ENCODE peak calls at places on chromosomes 12 and 14, in eight cellular contexts. One of them, this sample, is unnamed.

GRCh38 chr14:54715244-54715643 is 148.3 kb downstream of the SAMD4A start:
- DNase-seq in SK-N-SH: no peak
- DNase-seq in HepG2: no peak
- DNase-seq in HCT116: peak; percentile 4
- DNase-seq in endothelial cell of umbilical vein: no peak
- DNase-seq in K562: peak; percentile 31
- DNase-seq in GM12878: no peak
- DNase-seq in H1: no peak
- DNase-seq in this sample: no peak

GRCh38 chr14:97071177-97071576 is 274.0 kb downstream of the VRK1 start:
- DNase-seq in HCT116: no peak
- DNase-seq in H1: no peak
- DNase-seq in HepG2: no peak
- DNase-seq in SK-N-SH: no peak
- DNase-seq in GM12878: no peak
- DNase-seq in endothelial cell of umbilical vein: no peak
- DNase-seq in K562: no peak
- DNase-seq in this sample: no peak

GRCh38 chr12:47408171-47408871 is 297.5 kb downstream of the RPAP3 start:
- DNase-seq in HepG2: peak; percentile 6
- DNase-seq in endothelial cell of umbilical vein: peak; percentile 12
- DNase-seq in H1: no peak
- DNase-seq in HCT116: peak; percentile 19
- DNase-seq in SK-N-SH: no peak
- DNase-seq in GM12878: peak; percentile 40
- DNase-seq in K562: no peak
- DNase-seq in this sample: no peak

GRCh38 chr14:95496111-95496681 is 20.3 kb downstream of the SYNE3 start:
- DNase-seq in H1: no peak
- DNase-seq in K562: no peak
- DNase-seq in GM12878: no peak
- DNase-seq in endothelial cell of umbilical vein: peak; percentile 10
- DNase-seq in SK-N-SH: no peak
- DNase-seq in HepG2: no peak
- DNase-seq in HCT116: no peak
- DNase-seq in this sample: no peak

GRCh38 chr12:1879633-1880032 is 38.8 kb downstream of the CACNA2D4 start:
- DNase-seq in H1: no peak
- DNase-seq in HepG2: no peak
- DNase-seq in K562: no peak
- DNase-seq in endothelial cell of umbilical vein: no peak
- DNase-seq in SK-N-SH: peak; percentile 1
- DNase-seq in HCT116: no peak
- DNase-seq in GM12878: no peak
- DNase-seq in this sample: no peak

GRCh38 chr12:132848521-132848920 is 19.9 kb upstream of the GOLGA3 start:
- DNase-seq in HCT116: no peak
- DNase-seq in SK-N-SH: no peak
- DNase-seq in GM12878: no peak
- DNase-seq in HepG2: no peak
- DNase-seq in H1: no peak
- DNase-seq in K562: no peak
- DNase-seq in endothelial cell of umbilical vein: no peak
- DNase-seq in this sample: no peak

GRCh38 chr12:1668833-1669543 is 21.9 kb upstream of the ADIPOR2 start:
- DNase-seq in H1: no peak
- DNase-seq in HCT116: no peak
- DNase-seq in SK-N-SH: no peak
- DNase-seq in GM12878: no peak
- DNase-seq in HepG2: peak; percentile 85
- DNase-seq in endothelial cell of umbilical vein: peak; percentile 76
- DNase-seq in K562: peak; percentile 20
- DNase-seq in this sample: no peak

GRCh38 chr12:68497702-68498101 is 113.0 kb upstream of the RAP1B start:
- DNase-seq in SK-N-SH: no peak
- DNase-seq in endothelial cell of umbilical vein: peak; percentile 13
- DNase-seq in K562: no peak
- DNase-seq in HepG2: no peak
- DNase-seq in HCT116: peak; percentile 23
- DNase-seq in H1: no peak
- DNase-seq in GM12878: peak; percentile 50
- DNase-seq in this sample: no peak

GRCh38 chr12:117236456-117237001 is 46.3 kb upstream of the FBXO21 start:
- DNase-seq in GM12878: no peak
- DNase-seq in HepG2: peak; percentile 39
- DNase-seq in HCT116: peak; percentile 58
- DNase-seq in SK-N-SH: peak; percentile 70
- DNase-seq in H1: peak; percentile 88
- DNase-seq in endothelial cell of umbilical vein: peak; percentile 45
- DNase-seq in K562: peak; percentile 76
- DNase-seq in this sample: peak; percentile 5

GRCh38 chr12:57164966-57165365 is 17.5 kb upstream of the LRP1-AS start:
- DNase-seq in SK-N-SH: no peak
- DNase-seq in GM12878: no peak
- DNase-seq in K562: peak; percentile 30
- DNase-seq in endothelial cell of umbilical vein: no peak
- DNase-seq in HepG2: no peak
- DNase-seq in HCT116: no peak
- DNase-seq in H1: no peak
- DNase-seq in this sample: no peak

GRCh38 chr12:5520037-5520436 is 88.1 kb downstream of the NTF3 start:
- DNase-seq in GM12878: no peak
- DNase-seq in K562: no peak
- DNase-seq in H1: no peak
- DNase-seq in SK-N-SH: no peak
- DNase-seq in HepG2: no peak
- DNase-seq in endothelial cell of umbilical vein: no peak
- DNase-seq in HCT116: no peak
- DNase-seq in this sample: no peak

GRCh38 chr12:4069046-4070010 is 196.1 kb upstream of the PARP11 start:
- DNase-seq in HCT116: no peak
- DNase-seq in SK-N-SH: no peak
- DNase-seq in endothelial cell of umbilical vein: no peak
- DNase-seq in GM12878: no peak
- DNase-seq in H1: no peak
- DNase-seq in HepG2: no peak
- DNase-seq in K562: no peak
- DNase-seq in this sample: no peak

GRCh38 chr12:112980491-112981158 is 2.3 kb downstream of the OAS2 start:
- DNase-seq in H1: no peak
- DNase-seq in K562: no peak
- DNase-seq in endothelial cell of umbilical vein: no peak
- DNase-seq in HCT116: no peak
- DNase-seq in GM12878: no peak
- DNase-seq in HepG2: no peak
- DNase-seq in SK-N-SH: no peak
- DNase-seq in this sample: no peak

GRCh38 chr14:94624537-94625352 is 12.6 kb downstream of the SERPINA3 start:
- DNase-seq in K562: no peak
- DNase-seq in SK-N-SH: no peak
- DNase-seq in HCT116: no peak
- DNase-seq in endothelial cell of umbilical vein: no peak
- DNase-seq in HepG2: no peak
- DNase-seq in H1: no peak
- DNase-seq in GM12878: no peak
- DNase-seq in this sample: no peak

GRCh38 chr12:91004872-91005271 is at the start of gene EPYC:
- DNase-seq in HCT116: no peak
- DNase-seq in endothelial cell of umbilical vein: no peak
- DNase-seq in SK-N-SH: no peak
- DNase-seq in HepG2: no peak
- DNase-seq in H1: no peak
- DNase-seq in GM12878: no peak
- DNase-seq in K562: no peak
- DNase-seq in this sample: no peak

GRCh38 chr12:114334395-114334794 is 71.5 kb downstream of the TBX5 start:
- DNase-seq in K562: no peak
- DNase-seq in H1: no peak
- DNase-seq in HCT116: no peak
- DNase-seq in endothelial cell of umbilical vein: no peak
- DNase-seq in GM12878: no peak
- DNase-seq in HepG2: no peak
- DNase-seq in SK-N-SH: no peak
- DNase-seq in this sample: no peak

GRCh38 chr14:31205681-31206535 is 1.7 kb downstream of the HECTD1 start:
- DNase-seq in K562: peak; percentile 10
- DNase-seq in GM12878: no peak
- DNase-seq in HepG2: peak; percentile 99
- DNase-seq in SK-N-SH: peak; percentile 21
- DNase-seq in H1: no peak
- DNase-seq in endothelial cell of umbilical vein: peak; percentile 39
- DNase-seq in HCT116: no peak
- DNase-seq in this sample: no peak
- TF ChIP-seq POLR2AphosphoS5 in K562: no peak
- TF ChIP-seq POLR2AphosphoS5 in GM12878: no peak
- TF ChIP-seq POLR2AphosphoS5 in HepG2: peak; percentile 74
- TF ChIP-seq POLR2AphosphoS5 in SK-N-SH: no peak
- TF ChIP-seq POLR2AphosphoS5 in H1: no peak
- TF ChIP-seq POLR2AphosphoS5 in endothelial cell of umbilical vein: no peak
- TF ChIP-seq POLR2AphosphoS5 in HCT116: no peak
- TF ChIP-seq POLR2AphosphoS5 in this sample: no peak

GRCh38 chr14:98937021-98937420 is 335.0 kb downstream of the BCL11B start:
- DNase-seq in HepG2: no peak
- DNase-seq in SK-N-SH: no peak
- DNase-seq in K562: no peak
- DNase-seq in H1: no peak
- DNase-seq in HCT116: no peak
- DNase-seq in endothelial cell of umbilical vein: no peak
- DNase-seq in GM12878: no peak
- DNase-seq in this sample: no peak
- H3K9ac ChIP-seq in HepG2: no peak overlapping the region
- H3K9ac ChIP-seq in SK-N-SH: no peak overlapping the region
- H3K9ac ChIP-seq in K562: no peak overlapping the region
- H3K9ac ChIP-seq in H1: no peak overlapping the region
- H3K9ac ChIP-seq in HCT116: no peak overlapping the region
- H3K9ac ChIP-seq in endothelial cell of umbilical vein: no peak overlapping the region
- H3K9ac ChIP-seq in GM12878: no peak overlapping the region
- H3K9ac ChIP-seq in this sample: no peak overlapping the region

DNA sequence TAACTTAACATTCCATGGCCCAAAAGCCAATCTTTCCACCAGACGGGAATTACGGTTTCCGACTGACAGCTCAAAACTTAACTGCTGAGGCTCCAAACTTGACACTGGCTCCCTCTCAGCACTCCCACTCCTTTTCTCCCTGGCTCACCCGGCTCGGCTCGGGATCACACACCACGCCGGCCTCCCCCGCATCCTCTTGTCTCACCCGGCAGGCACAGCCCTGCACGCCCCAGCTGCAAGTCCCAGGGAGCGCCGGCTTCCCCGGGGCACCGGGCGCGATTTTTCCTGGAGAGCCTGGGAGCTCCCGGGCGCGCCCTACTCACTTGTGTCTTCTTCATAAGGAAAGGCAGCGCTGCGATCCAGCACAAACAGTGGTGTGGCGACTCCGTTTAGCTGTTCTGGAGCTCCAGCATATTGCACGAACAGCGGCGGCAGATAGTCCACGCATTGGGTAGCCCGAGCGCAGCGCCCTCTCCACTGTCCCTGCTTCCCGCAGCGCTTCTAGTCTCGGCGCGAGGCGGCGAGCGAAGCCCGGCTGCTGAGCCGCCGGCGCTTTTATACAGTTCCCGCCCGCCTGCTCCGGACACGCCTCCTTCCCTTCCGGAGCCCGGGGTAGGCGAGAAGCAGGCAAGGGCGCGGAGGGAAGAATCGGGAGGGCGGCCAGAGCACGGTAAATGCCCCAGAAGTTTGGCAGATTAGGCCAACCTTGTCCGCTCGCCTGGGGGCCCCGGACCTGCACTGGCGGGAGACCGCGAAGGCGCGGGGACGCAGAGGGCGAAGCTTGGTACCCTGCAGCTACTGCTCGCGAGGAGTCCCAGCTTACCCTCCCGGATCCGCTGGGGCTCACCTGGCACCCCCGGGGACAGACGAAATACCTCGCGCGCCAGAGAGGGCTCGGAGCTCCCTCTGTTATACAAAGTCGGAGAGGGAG is at the start of gene KITLG:
- DNase-seq in GM12878: no peak
- DNase-seq in endothelial cell of umbilical vein: peak; percentile 88
- DNase-seq in H1: peak; percentile 53
- DNase-seq in SK-N-SH: peak; percentile 83
- DNase-seq in K562: peak; percentile 7
- DNase-seq in HepG2: peak; percentile 56
- DNase-seq in HCT116: peak; percentile 76
- DNase-seq in this sample: no peak
- TF ChIP-seq POLR2AphosphoS5 in GM12878: no peak
- TF ChIP-seq POLR2AphosphoS5 in endothelial cell of umbilical vein: peak; percentile 98
- TF ChIP-seq POLR2AphosphoS5 in H1: peak; percentile 77
- TF ChIP-seq POLR2AphosphoS5 in SK-N-SH: peak; percentile 99
- TF ChIP-seq POLR2AphosphoS5 in K562: no peak
- TF ChIP-seq POLR2AphosphoS5 in HepG2: no peak
- TF ChIP-seq POLR2AphosphoS5 in HCT116: peak; percentile 99
- TF ChIP-seq POLR2AphosphoS5 in this sample: peak; percentile 37

GRCh38 chr14:104140213-104140462 is 1.8 kb downstream of the KIF26A start:
- DNase-seq in K562: no peak
- DNase-seq in HepG2: no peak
- DNase-seq in HCT116: no peak
- DNase-seq in SK-N-SH: peak; percentile 39
- DNase-seq in GM12878: no peak
- DNase-seq in endothelial cell of umbilical vein: no peak
- DNase-seq in H1: no peak
- DNase-seq in this sample: no peak

GRCh38 chr14:104137297-104138097 is 890 bp upstream of the KIF26A start:
- DNase-seq in SK-N-SH: peak; percentile 92
- DNase-seq in H1: no peak
- DNase-seq in HCT116: no peak
- DNase-seq in K562: peak; percentile 53
- DNase-seq in HepG2: peak; percentile 10
- DNase-seq in endothelial cell of umbilical vein: peak; percentile 51
- DNase-seq in GM12878: no peak
- DNase-seq in this sample: no peak

GRCh38 chr14:104139460-104140212 is 1.2 kb downstream of the KIF26A start:
- DNase-seq in endothelial cell of umbilical vein: no peak
- DNase-seq in K562: no peak
- DNase-seq in GM12878: no peak
- DNase-seq in HCT116: no peak
- DNase-seq in SK-N-SH: no peak
- DNase-seq in HepG2: no peak
- DNase-seq in H1: no peak
- DNase-seq in this sample: no peak

GRCh38 chr14:104138098-104138890 is at the start of gene KIF26A:
- DNase-seq in HCT116: peak; percentile 51
- DNase-seq in HepG2: no peak
- DNase-seq in H1: no peak
- DNase-seq in GM12878: no peak
- DNase-seq in K562: peak; percentile 32
- DNase-seq in SK-N-SH: peak; percentile 96
- DNase-seq in endothelial cell of umbilical vein: peak; percentile 57
- DNase-seq in this sample: no peak

DNA sequence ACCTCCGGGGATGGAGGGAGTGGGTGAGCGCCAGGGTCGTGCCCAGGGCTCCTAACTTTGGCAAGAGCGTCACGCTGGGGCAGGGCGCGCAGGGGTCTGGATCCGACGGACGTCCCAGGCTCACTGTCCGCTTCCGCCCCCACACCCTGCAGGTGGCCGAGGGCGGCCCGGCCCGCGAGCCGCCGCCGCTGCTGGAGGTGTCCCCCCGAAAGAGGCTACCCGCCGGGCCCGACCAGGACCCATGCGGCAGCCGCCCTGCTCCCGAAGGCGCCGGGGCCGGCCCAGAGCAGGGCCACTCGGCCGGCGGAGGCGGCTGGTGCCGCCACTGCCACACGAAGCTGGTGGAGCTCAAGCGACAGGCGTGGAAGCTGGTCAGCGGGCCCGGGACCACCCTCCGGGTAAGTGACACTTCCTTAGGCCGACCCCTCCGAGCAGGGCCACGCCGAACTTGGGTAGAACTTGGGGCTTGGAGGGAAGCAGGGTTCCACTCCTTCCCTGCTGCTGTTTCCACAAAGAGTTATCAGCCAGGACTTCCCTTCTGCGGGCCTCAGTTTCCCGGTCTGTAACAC is 588 bp downstream of the KIF26A start:
- DNase-seq in H1: no peak
- DNase-seq in GM12878: no peak
- DNase-seq in HCT116: no peak
- DNase-seq in SK-N-SH: no peak
- DNase-seq in endothelial cell of umbilical vein: no peak
- DNase-seq in HepG2: no peak
- DNase-seq in K562: no peak
- DNase-seq in this sample: no peak
- H3K9ac ChIP-seq in H1: no peak overlapping the region
- H3K9ac ChIP-seq in GM12878: no peak overlapping the region
- H3K9ac ChIP-seq in HCT116: peak overlapping the region; percentile 78
- H3K9ac ChIP-seq in SK-N-SH: no peak overlapping the region
- H3K9ac ChIP-seq in endothelial cell of umbilical vein: peak overlapping the region; percentile 23
- H3K9ac ChIP-seq in HepG2: no peak overlapping the region
- H3K9ac ChIP-seq in K562: no peak overlapping the region
- H3K9ac ChIP-seq in this sample: peak overlapping the region; percentile 72

This sample was measured in SK-N-MC.